ENCODE peak calls at places on chromosomes 2 and 18, in six cellular contexts. B is colonic mucosa, E is GM12864, O is endodermal cell, A is lower lobe of right lung, Q is lung. T is an unnamed sample.

GRCh38 chr2:145047554-145047953 is 527.6 kb upstream of the ZEB2 start:
- DNase-seq in E (no peak), O (no peak), Q (no peak), A (no peak), B (no peak), T (no peak)

GRCh38 chr18:55833543-55833942 is 245.6 kb upstream of the TCF4 start:
- DNase-seq in E (no peak), A (no peak), O (no peak), B (no peak), Q (no peak), T (peak)

GRCh38 chr18:49021433-49022129 is 70.8 kb upstream of the SMAD7 start:
- DNase-seq in A (peak), E (peak), O (peak), Q (peak), B (peak), T (peak)

GRCh38 chr2:45734952-45735351 is 83.5 kb downstream of the PRKCE start:
- DNase-seq in O (no peak), Q (no peak), A (no peak), E (no peak), B (no peak), T (no peak)

GRCh38 chr2:149104221-149104620 is 65.7 kb downstream of the LYPD6B start:
- DNase-seq in A (no peak), B (no peak), E (no peak), O (no peak), Q (no peak), T (peak)

GRCh38 chr2:20496069-20496468 is 49.2 kb downstream of the RHOB start:
- DNase-seq in B (no peak), Q (no peak), A (no peak), O (no peak), E (no peak), T (peak)

GRCh38 chr2:223487447-223487846 is 114.7 kb downstream of the SCG2 start:
- DNase-seq in B (no peak), O (no peak), A (no peak), E (no peak), Q (no peak), T (no peak)

GRCh38 chr18:2515908-2516625 is 55.2 kb downstream of the METTL4 start:
- DNase-seq in A (no peak), B (no peak), O (no peak), Q (no peak), E (no peak), T (peak)

GRCh38 chr2:102891261-102891660 is 129.4 kb downstream of the TMEM182 start:
- DNase-seq in Q (no peak), E (no peak), B (no peak), A (no peak), O (no peak), T (no peak)

GRCh38 chr2:183070942-183071844 is 7.4 kb upstream of the DUSP19 start:
- DNase-seq in B (peak), Q (no peak), O (peak), A (peak), E (no peak), T (peak)

GRCh38 chr2:69306612-69306896 is 80.5 kb downstream of the GFPT1 start:
- DNase-seq in B (no peak), O (no peak), E (no peak), Q (no peak), A (no peak), T (no peak)

GRCh38 chr2:158197940-158198339 is 96.3 kb downstream of the UPP2 start:
- DNase-seq in Q (no peak), B (peak), A (no peak), O (no peak), E (no peak), T (no peak)

GRCh38 chr2:97713296-97714083 is at the start of gene ZAP70:
- DNase-seq in E (no peak), Q (no peak), A (no peak), O (peak), B (no peak), T (no peak)

GRCh38 chr2:144496660-144497598 is 23.0 kb downstream of the ZEB2 start:
- DNase-seq in Q (no peak), B (no peak), E (no peak), O (no peak), A (no peak), T (no peak)

GRCh38 chr2:15797231-15797945 is 143.0 kb upstream of the MYCN start:
- DNase-seq in B (no peak), E (no peak), O (peak), Q (no peak), A (no peak), T (no peak)

GRCh38 chr2:74379851-74380789 is at the start of gene DCTN1:
- DNase-seq in O (peak), Q (no peak), B (peak), E (no peak), A (no peak), T (peak)

GRCh38 chr2:62817995-62818713 is 112.6 kb downstream of the EHBP1 start:
- DNase-seq in E (no peak), Q (no peak), A (no peak), B (no peak), O (no peak), T (no peak)

GRCh38 chr2:37164757-37165156 is 8.0 kb upstream of the EIF2AK2 start:
- DNase-seq in B (no peak), A (no peak), Q (no peak), O (no peak), E (no peak), T (no peak)

GRCh38 chr18:74284501-74285004 is 7.2 kb downstream of the CYB5A start:
- DNase-seq in Q (no peak), A (no peak), O (no peak), E (no peak), B (no peak), T (peak)

GRCh38 chr2:106851055-106851454 is 34.9 kb downstream of the ST6GAL2 start:
- DNase-seq in Q (no peak), A (no peak), B (no peak), E (no peak), O (no peak), T (no peak)
- H3K4me3 ChIP-seq in Q (no peak), A (no peak), B (no peak), E (no peak), O (no peak), T (no peak)

GRCh38 chr2:178895872-178896271 is 88.6 kb upstream of the TTN start:
- DNase-seq in E (no peak), A (no peak), B (no peak), O (no peak), Q (no peak), T (no peak)
- TF ChIP-seq CTCF in E (no peak), A (no peak), B (no peak), O (no peak), Q (no peak), T (no peak)

GRCh38 chr2:203648273-203648672 is 58.2 kb upstream of the CD28 start:
- DNase-seq in Q (no peak), B (no peak), E (no peak), O (no peak), A (no peak), T (peak)

GRCh38 chr2:203647579-203647978 is 58.9 kb upstream of the CD28 start:
- DNase-seq in E (no peak), O (no peak), Q (no peak), B (no peak), A (no peak), T (no peak)

GRCh38 chr2:203650860-203651613 is 55.4 kb upstream of the CD28 start:
- DNase-seq in B (peak), O (no peak), A (no peak), Q (no peak), E (no peak), T (peak)

GRCh38 chr2:203646961-203647360 is 59.5 kb upstream of the CD28 start:
- DNase-seq in A (no peak), O (no peak), B (no peak), E (no peak), Q (no peak), T (no peak)

GRCh38 chr2:203649176-203649814 is 57.1 kb upstream of the CD28 start:
- DNase-seq in A (no peak), O (no peak), B (no peak), Q (no peak), E (no peak), T (no peak)
- H3K4me3 ChIP-seq in A (no peak), O (no peak), B (no peak), Q (no peak), E (no peak), T (no peak)

GRCh38 chr2:31541853-31542252 is 38.9 kb downstream of the SRD5A2 start:
- DNase-seq in E (no peak), O (no peak), A (no peak), B (no peak), Q (no peak), T (no peak)

GRCh38 chr2:31553362-31553761 is 27.4 kb downstream of the SRD5A2 start:
- DNase-seq in E (no peak), O (no peak), A (no peak), Q (no peak), B (no peak), T (no peak)

DNA sequence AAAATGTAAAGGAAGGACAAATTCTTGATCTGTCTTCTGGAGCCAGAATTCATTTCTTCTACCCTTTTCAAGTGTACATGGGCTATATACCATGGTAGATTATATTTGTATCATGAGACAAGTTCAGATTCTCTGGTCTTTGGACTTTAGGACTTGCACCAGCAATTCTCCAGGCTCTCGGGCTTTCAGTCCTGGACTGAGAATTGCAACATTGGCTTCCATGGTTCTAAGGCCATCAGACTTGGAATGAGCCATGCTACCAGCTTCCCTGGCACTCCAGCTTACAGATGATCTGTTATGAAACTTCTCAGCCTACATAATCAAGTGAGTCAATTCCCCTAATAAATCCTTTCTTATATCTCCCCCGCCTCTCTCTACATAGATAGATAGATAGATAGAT is 33.3 kb downstream of the SRD5A2 start:
- DNase-seq in O (no peak), Q (no peak), E (no peak), B (no peak), A (no peak), T (no peak)
- TF ChIP-seq CTCF in O (no peak), Q (no peak), E (no peak), B (no peak), A (no peak), T (no peak)

GRCh38 chr2:226423498-226423960 is 376.1 kb downstream of the IRS1 start:
- DNase-seq in B (no peak), Q (peak), A (peak), O (peak), E (peak), T (peak)
- H3K4me3 ChIP-seq in B (no peak), Q (no peak), A (no peak), O (peak), E (no peak), T (peak)

DNA sequence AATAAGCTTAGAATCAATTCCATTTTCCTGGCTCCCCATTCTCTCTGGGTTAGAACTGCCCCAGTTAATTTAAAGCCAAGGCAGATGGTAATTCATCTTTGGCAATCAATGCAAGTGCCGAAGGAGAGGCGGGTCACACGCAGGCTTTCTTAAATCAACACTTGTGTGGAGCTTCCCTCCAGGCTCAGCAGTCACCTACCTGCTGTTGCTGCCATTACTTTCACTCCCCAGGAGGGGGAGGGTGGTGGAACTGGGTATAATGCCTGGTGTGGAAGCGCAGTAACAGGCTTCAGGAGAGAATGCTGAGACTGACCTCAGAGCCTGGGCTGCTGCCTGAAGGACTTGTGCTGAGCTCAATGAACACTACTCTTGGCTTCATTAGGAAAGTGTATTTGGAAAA is 19.2 kb downstream of the TTR start:
- DNase-seq in Q (no peak), B (peak), O (peak), A (no peak), E (no peak), T (peak)
- TF ChIP-seq CTCF in Q (no peak), B (peak), O (peak), A (no peak), E (no peak), T (peak)

GRCh38 chr18:35418610-35419009 is 41.5 kb upstream of the ZNF396 start:
- DNase-seq in E (no peak), Q (no peak), B (no peak), O (no peak), A (no peak), T (no peak)
- H3K4me3 ChIP-seq in E (no peak), Q (no peak), B (no peak), O (no peak), A (no peak), T (no peak)

GRCh38 chr2:10814142-10814541 is 1.6 kb upstream of the PDIA6 start:
- DNase-seq in Q (no peak), A (no peak), O (no peak), B (no peak), E (no peak), T (no peak)
- TF ChIP-seq CTCF in Q (no peak), A (no peak), O (no peak), B (no peak), E (no peak), T (no peak)

T was measured in fibroblast of villous mesenchyme.